ENCODE peak calls at places on chromosomes 1 and 21, in nine cellular contexts. One of them, this sample, is unnamed.

GRCh38 chr1:44819594-44820327 is 11.4 kb downstream of the BTBD19 start:
- DNase-seq in fibroblast of pulmonary artery: peak
- DNase-seq in HFFc6: peak
- DNase-seq in activated CD8-positive, alpha-beta T cell treated with anti-CD3 and anti-CD28 coated beads for 36 hours: peak
- DNase-seq in foreskin fibroblast: peak
- DNase-seq in GM10248: peak
- DNase-seq in astrocyte of the spinal cord: peak
- DNase-seq in AG09309: no peak
- DNase-seq in GM13976: peak
- DNase-seq in this sample: peak

GRCh38 chr1:115322631-115323030 is 15.4 kb downstream of the NGF start:
- DNase-seq in fibroblast of pulmonary artery: no peak
- DNase-seq in HFFc6: peak
- DNase-seq in activated CD8-positive, alpha-beta T cell treated with anti-CD3 and anti-CD28 coated beads for 36 hours: no peak
- DNase-seq in foreskin fibroblast: peak
- DNase-seq in GM10248: no peak
- DNase-seq in astrocyte of the spinal cord: peak
- DNase-seq in AG09309: no peak
- DNase-seq in GM13976: no peak
- DNase-seq in this sample: no peak

GRCh38 chr1:67013573-67013972 is 40.4 kb downstream of the SLC35D1 start:
- DNase-seq in fibroblast of pulmonary artery: peak
- DNase-seq in HFFc6: peak
- DNase-seq in activated CD8-positive, alpha-beta T cell treated with anti-CD3 and anti-CD28 coated beads for 36 hours: peak
- DNase-seq in foreskin fibroblast: peak
- DNase-seq in GM10248: no peak
- DNase-seq in astrocyte of the spinal cord: peak
- DNase-seq in AG09309: no peak
- DNase-seq in GM13976: no peak
- DNase-seq in this sample: no peak

GRCh38 chr1:64505944-64506658 is 36.2 kb downstream of the CACHD1 start:
- DNase-seq in fibroblast of pulmonary artery: no peak
- DNase-seq in HFFc6: no peak
- DNase-seq in activated CD8-positive, alpha-beta T cell treated with anti-CD3 and anti-CD28 coated beads for 36 hours: peak
- DNase-seq in foreskin fibroblast: no peak
- DNase-seq in GM10248: no peak
- DNase-seq in astrocyte of the spinal cord: no peak
- DNase-seq in AG09309: no peak
- DNase-seq in GM13976: no peak
- DNase-seq in this sample: no peak

GRCh38 chr1:228399531-228400236 is 7.0 kb downstream of the TRIM11 start:
- DNase-seq in fibroblast of pulmonary artery: no peak
- DNase-seq in HFFc6: no peak
- DNase-seq in activated CD8-positive, alpha-beta T cell treated with anti-CD3 and anti-CD28 coated beads for 36 hours: no peak
- DNase-seq in foreskin fibroblast: no peak
- DNase-seq in GM10248: no peak
- DNase-seq in astrocyte of the spinal cord: no peak
- DNase-seq in AG09309: no peak
- DNase-seq in GM13976: no peak
- DNase-seq in this sample: no peak

GRCh38 chr1:28668956-28669719 is 554 bp downstream of the GMEB1 start:
- DNase-seq in fibroblast of pulmonary artery: peak
- DNase-seq in HFFc6: peak
- DNase-seq in activated CD8-positive, alpha-beta T cell treated with anti-CD3 and anti-CD28 coated beads for 36 hours: peak
- DNase-seq in foreskin fibroblast: peak
- DNase-seq in GM10248: peak
- DNase-seq in astrocyte of the spinal cord: peak
- DNase-seq in AG09309: no peak
- DNase-seq in GM13976: peak
- DNase-seq in this sample: peak

GRCh38 chr1:202154766-202155477 is 5.5 kb downstream of the PTPN7 start:
- DNase-seq in fibroblast of pulmonary artery: peak
- DNase-seq in HFFc6: peak
- DNase-seq in activated CD8-positive, alpha-beta T cell treated with anti-CD3 and anti-CD28 coated beads for 36 hours: peak
- DNase-seq in foreskin fibroblast: peak
- DNase-seq in GM10248: peak
- DNase-seq in astrocyte of the spinal cord: peak
- DNase-seq in AG09309: peak
- DNase-seq in GM13976: no peak
- DNase-seq in this sample: no peak

GRCh38 chr1:41498391-41498790 is 13.9 kb upstream of the EDN2 start:
- DNase-seq in fibroblast of pulmonary artery: no peak
- DNase-seq in HFFc6: no peak
- DNase-seq in activated CD8-positive, alpha-beta T cell treated with anti-CD3 and anti-CD28 coated beads for 36 hours: no peak
- DNase-seq in foreskin fibroblast: no peak
- DNase-seq in GM10248: no peak
- DNase-seq in astrocyte of the spinal cord: no peak
- DNase-seq in AG09309: no peak
- DNase-seq in GM13976: no peak
- DNase-seq in this sample: no peak

GRCh38 chr1:47774986-47775834 is 222.0 kb downstream of the TRABD2B start:
- DNase-seq in fibroblast of pulmonary artery: no peak
- DNase-seq in HFFc6: no peak
- DNase-seq in activated CD8-positive, alpha-beta T cell treated with anti-CD3 and anti-CD28 coated beads for 36 hours: no peak
- DNase-seq in foreskin fibroblast: no peak
- DNase-seq in GM10248: no peak
- DNase-seq in astrocyte of the spinal cord: no peak
- DNase-seq in AG09309: no peak
- DNase-seq in GM13976: no peak
- DNase-seq in this sample: no peak

GRCh38 chr21:34888569-34889286 is 160.4 kb downstream of the RUNX1 start:
- DNase-seq in fibroblast of pulmonary artery: peak
- DNase-seq in HFFc6: peak
- DNase-seq in activated CD8-positive, alpha-beta T cell treated with anti-CD3 and anti-CD28 coated beads for 36 hours: peak
- DNase-seq in foreskin fibroblast: peak
- DNase-seq in GM10248: peak
- DNase-seq in astrocyte of the spinal cord: peak
- DNase-seq in AG09309: peak
- DNase-seq in GM13976: peak
- DNase-seq in this sample: peak

GRCh38 chr1:210244746-210245367 is 12.3 kb downstream of the SERTAD4 start:
- DNase-seq in fibroblast of pulmonary artery: peak
- DNase-seq in HFFc6: peak
- DNase-seq in activated CD8-positive, alpha-beta T cell treated with anti-CD3 and anti-CD28 coated beads for 36 hours: no peak
- DNase-seq in foreskin fibroblast: no peak
- DNase-seq in GM10248: no peak
- DNase-seq in astrocyte of the spinal cord: peak
- DNase-seq in AG09309: no peak
- DNase-seq in GM13976: no peak
- DNase-seq in this sample: no peak

GRCh38 chr1:210250998-210251679 is 18.5 kb downstream of the SERTAD4 start:
- DNase-seq in fibroblast of pulmonary artery: no peak
- DNase-seq in HFFc6: peak
- DNase-seq in activated CD8-positive, alpha-beta T cell treated with anti-CD3 and anti-CD28 coated beads for 36 hours: peak
- DNase-seq in foreskin fibroblast: no peak
- DNase-seq in GM10248: no peak
- DNase-seq in astrocyte of the spinal cord: peak
- DNase-seq in AG09309: no peak
- DNase-seq in GM13976: peak
- DNase-seq in this sample: peak

GRCh38 chr1:210248341-210248740 is 15.7 kb downstream of the SERTAD4 start:
- DNase-seq in fibroblast of pulmonary artery: no peak
- DNase-seq in HFFc6: no peak
- DNase-seq in activated CD8-positive, alpha-beta T cell treated with anti-CD3 and anti-CD28 coated beads for 36 hours: no peak
- DNase-seq in foreskin fibroblast: no peak
- DNase-seq in GM10248: no peak
- DNase-seq in astrocyte of the spinal cord: no peak
- DNase-seq in AG09309: no peak
- DNase-seq in GM13976: no peak
- DNase-seq in this sample: no peak

GRCh38 chr1:210250665-210250997 is 18.0 kb downstream of the SERTAD4 start:
- DNase-seq in fibroblast of pulmonary artery: no peak
- DNase-seq in HFFc6: no peak
- DNase-seq in activated CD8-positive, alpha-beta T cell treated with anti-CD3 and anti-CD28 coated beads for 36 hours: no peak
- DNase-seq in foreskin fibroblast: no peak
- DNase-seq in GM10248: no peak
- DNase-seq in astrocyte of the spinal cord: no peak
- DNase-seq in AG09309: no peak
- DNase-seq in GM13976: peak
- DNase-seq in this sample: no peak

DNA sequence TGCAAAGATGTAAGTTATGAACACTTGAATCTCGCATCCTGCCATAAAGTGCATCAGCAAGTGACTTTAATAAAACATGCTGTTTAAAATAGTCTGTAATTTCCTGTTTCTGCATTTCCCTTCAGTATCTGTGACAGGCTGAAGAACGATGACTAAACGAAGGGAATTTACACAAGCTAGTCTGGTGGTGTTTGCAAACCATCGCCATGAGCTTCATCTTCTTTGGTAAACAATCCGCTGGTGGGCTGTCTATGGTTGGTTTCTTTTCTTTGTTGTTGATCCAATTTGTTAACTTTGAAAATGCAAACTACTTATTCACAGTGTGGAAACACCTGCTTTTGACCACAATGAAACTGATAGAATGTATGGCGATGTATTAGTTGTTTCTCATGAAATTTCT is 13.9 kb downstream of the SERTAD4 start:
- DNase-seq in fibroblast of pulmonary artery: no peak
- DNase-seq in HFFc6: peak
- DNase-seq in activated CD8-positive, alpha-beta T cell treated with anti-CD3 and anti-CD28 coated beads for 36 hours: peak
- DNase-seq in foreskin fibroblast: no peak
- DNase-seq in GM10248: no peak
- DNase-seq in astrocyte of the spinal cord: peak
- DNase-seq in AG09309: no peak
- DNase-seq in GM13976: no peak
- DNase-seq in this sample: no peak
- TF ChIP-seq CTCF in fibroblast of pulmonary artery: no peak
- TF ChIP-seq CTCF in HFFc6: no peak
- TF ChIP-seq CTCF in activated CD8-positive, alpha-beta T cell treated with anti-CD3 and anti-CD28 coated beads for 36 hours: no peak
- TF ChIP-seq CTCF in foreskin fibroblast: no peak
- TF ChIP-seq CTCF in GM10248: no peak
- TF ChIP-seq CTCF in astrocyte of the spinal cord: no peak
- TF ChIP-seq CTCF in AG09309: no peak
- TF ChIP-seq CTCF in GM13976: no peak
- TF ChIP-seq CTCF in this sample: no peak

GRCh38 chr1:170397061-170397460 is 134.9 kb upstream of the GORAB start:
- DNase-seq in fibroblast of pulmonary artery: no peak
- DNase-seq in HFFc6: no peak
- DNase-seq in activated CD8-positive, alpha-beta T cell treated with anti-CD3 and anti-CD28 coated beads for 36 hours: no peak
- DNase-seq in foreskin fibroblast: no peak
- DNase-seq in GM10248: no peak
- DNase-seq in astrocyte of the spinal cord: no peak
- DNase-seq in AG09309: no peak
- DNase-seq in GM13976: no peak
- DNase-seq in this sample: no peak

GRCh38 chr1:170407601-170408000 is 124.4 kb upstream of the GORAB start:
- DNase-seq in fibroblast of pulmonary artery: no peak
- DNase-seq in HFFc6: no peak
- DNase-seq in activated CD8-positive, alpha-beta T cell treated with anti-CD3 and anti-CD28 coated beads for 36 hours: no peak
- DNase-seq in foreskin fibroblast: no peak
- DNase-seq in GM10248: no peak
- DNase-seq in astrocyte of the spinal cord: no peak
- DNase-seq in AG09309: no peak
- DNase-seq in GM13976: no peak
- DNase-seq in this sample: no peak

GRCh38 chr1:170407138-170407537 is 124.8 kb upstream of the GORAB start:
- DNase-seq in fibroblast of pulmonary artery: no peak
- DNase-seq in HFFc6: peak
- DNase-seq in activated CD8-positive, alpha-beta T cell treated with anti-CD3 and anti-CD28 coated beads for 36 hours: no peak
- DNase-seq in foreskin fibroblast: no peak
- DNase-seq in GM10248: no peak
- DNase-seq in astrocyte of the spinal cord: no peak
- DNase-seq in AG09309: no peak
- DNase-seq in GM13976: no peak
- DNase-seq in this sample: no peak

GRCh38 chr1:170402451-170403311 is 129.3 kb upstream of the GORAB start:
- DNase-seq in fibroblast of pulmonary artery: no peak
- DNase-seq in HFFc6: peak
- DNase-seq in activated CD8-positive, alpha-beta T cell treated with anti-CD3 and anti-CD28 coated beads for 36 hours: no peak
- DNase-seq in foreskin fibroblast: peak
- DNase-seq in GM10248: no peak
- DNase-seq in astrocyte of the spinal cord: no peak
- DNase-seq in AG09309: no peak
- DNase-seq in GM13976: no peak
- DNase-seq in this sample: no peak
- TF ChIP-seq CTCF in fibroblast of pulmonary artery: no peak
- TF ChIP-seq CTCF in HFFc6: no peak
- TF ChIP-seq CTCF in activated CD8-positive, alpha-beta T cell treated with anti-CD3 and anti-CD28 coated beads for 36 hours: no peak
- TF ChIP-seq CTCF in foreskin fibroblast: no peak
- TF ChIP-seq CTCF in GM10248: no peak
- TF ChIP-seq CTCF in astrocyte of the spinal cord: no peak
- TF ChIP-seq CTCF in AG09309: no peak
- TF ChIP-seq CTCF in GM13976: no peak
- TF ChIP-seq CTCF in this sample: no peak

DNA sequence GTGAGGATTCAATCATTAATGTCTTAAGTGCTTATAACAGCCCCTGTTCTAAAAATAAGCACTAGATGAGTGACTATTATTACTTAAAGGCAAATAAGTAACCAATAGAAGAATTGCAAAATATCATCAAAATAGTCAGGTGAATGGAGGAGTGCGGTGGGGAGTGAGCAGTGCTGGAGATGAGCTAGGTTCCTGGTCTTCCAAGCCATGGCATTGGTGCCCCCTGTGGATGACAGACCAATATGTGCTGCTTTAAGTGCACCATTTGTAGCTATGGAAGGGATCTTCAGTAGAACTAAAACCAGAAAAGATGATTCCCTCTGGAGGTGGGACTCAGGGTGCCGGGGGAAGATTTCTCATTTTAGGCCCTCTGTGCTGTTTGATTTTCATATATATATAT is 46.1 kb upstream of the SLC30A1 start:
- DNase-seq in fibroblast of pulmonary artery: peak
- DNase-seq in HFFc6: peak
- DNase-seq in activated CD8-positive, alpha-beta T cell treated with anti-CD3 and anti-CD28 coated beads for 36 hours: peak
- DNase-seq in foreskin fibroblast: no peak
- DNase-seq in GM10248: no peak
- DNase-seq in astrocyte of the spinal cord: peak
- DNase-seq in AG09309: no peak
- DNase-seq in GM13976: no peak
- DNase-seq in this sample: no peak
- TF ChIP-seq CTCF in fibroblast of pulmonary artery: peak
- TF ChIP-seq CTCF in HFFc6: peak
- TF ChIP-seq CTCF in activated CD8-positive, alpha-beta T cell treated with anti-CD3 and anti-CD28 coated beads for 36 hours: no peak
- TF ChIP-seq CTCF in foreskin fibroblast: peak
- TF ChIP-seq CTCF in GM10248: peak
- TF ChIP-seq CTCF in astrocyte of the spinal cord: peak
- TF ChIP-seq CTCF in AG09309: peak
- TF ChIP-seq CTCF in GM13976: peak
- TF ChIP-seq CTCF in this sample: no peak

GRCh38 chr1:156177918-156178654 is 15.8 kb upstream of the SLC25A44 start:
- DNase-seq in fibroblast of pulmonary artery: no peak
- DNase-seq in HFFc6: no peak
- DNase-seq in activated CD8-positive, alpha-beta T cell treated with anti-CD3 and anti-CD28 coated beads for 36 hours: no peak
- DNase-seq in foreskin fibroblast: no peak
- DNase-seq in GM10248: peak
- DNase-seq in astrocyte of the spinal cord: no peak
- DNase-seq in AG09309: no peak
- DNase-seq in GM13976: peak
- DNase-seq in this sample: no peak

GRCh38 chr1:156167536-156167935 is 14.2 kb downstream of the SEMA4A start:
- DNase-seq in fibroblast of pulmonary artery: peak
- DNase-seq in HFFc6: no peak
- DNase-seq in activated CD8-positive, alpha-beta T cell treated with anti-CD3 and anti-CD28 coated beads for 36 hours: no peak
- DNase-seq in foreskin fibroblast: no peak
- DNase-seq in GM10248: peak
- DNase-seq in astrocyte of the spinal cord: no peak
- DNase-seq in AG09309: no peak
- DNase-seq in GM13976: no peak
- DNase-seq in this sample: no peak

GRCh38 chr1:156176610-156177210 is 17.2 kb upstream of the SLC25A44 start:
- DNase-seq in fibroblast of pulmonary artery: no peak
- DNase-seq in HFFc6: no peak
- DNase-seq in activated CD8-positive, alpha-beta T cell treated with anti-CD3 and anti-CD28 coated beads for 36 hours: no peak
- DNase-seq in foreskin fibroblast: no peak
- DNase-seq in GM10248: peak
- DNase-seq in astrocyte of the spinal cord: no peak
- DNase-seq in AG09309: no peak
- DNase-seq in GM13976: peak
- DNase-seq in this sample: no peak

GRCh38 chr1:156172696-156173470 is 19.5 kb downstream of the SEMA4A start:
- DNase-seq in fibroblast of pulmonary artery: no peak
- DNase-seq in HFFc6: no peak
- DNase-seq in activated CD8-positive, alpha-beta T cell treated with anti-CD3 and anti-CD28 coated beads for 36 hours: no peak
- DNase-seq in foreskin fibroblast: no peak
- DNase-seq in GM10248: peak
- DNase-seq in astrocyte of the spinal cord: no peak
- DNase-seq in AG09309: no peak
- DNase-seq in GM13976: peak
- DNase-seq in this sample: no peak
- TF ChIP-seq CTCF in fibroblast of pulmonary artery: no peak
- TF ChIP-seq CTCF in HFFc6: peak
- TF ChIP-seq CTCF in activated CD8-positive, alpha-beta T cell treated with anti-CD3 and anti-CD28 coated beads for 36 hours: no peak
- TF ChIP-seq CTCF in foreskin fibroblast: no peak
- TF ChIP-seq CTCF in GM10248: no peak
- TF ChIP-seq CTCF in astrocyte of the spinal cord: peak
- TF ChIP-seq CTCF in AG09309: no peak
- TF ChIP-seq CTCF in GM13976: no peak
- TF ChIP-seq CTCF in this sample: no peak